ENCODE peak calls at places on chromosomes 13 and 19, in four cellular contexts. B, G, E and Y are unnamed samples.

GRCh38 chr19:16773259-16773658 is 53.6 kb downstream of the NWD1 start:
- DNase-seq in B (no peak), G (no peak), E (no peak), Y (no peak)

GRCh38 chr13:45846681-45847080 is 4.9 kb downstream of the SIAH3 start:
- DNase-seq in B (no peak), G (no peak), E (no peak), Y (no peak)

GRCh38 chr19:3538965-3539742 is at the start of gene TEKTIP1:
- DNase-seq in B (peak), G (no peak), E (no peak), Y (no peak)

GRCh38 chr13:112928020-112928931 is 40.7 kb upstream of the MCF2L start:
- DNase-seq in B (no peak), G (no peak), E (no peak), Y (no peak)

GRCh38 chr13:19791953-19792537 is 9.3 kb upstream of the PSPC1 start:
- DNase-seq in B (peak), G (no peak), E (no peak), Y (no peak)

GRCh38 chr13:114177245-114178010 is 1.6 kb upstream of the CFAP97D2 start:
- DNase-seq in B (no peak), G (no peak), E (no peak), Y (no peak)

GRCh38 chr13:87884874-87885273 is 213.7 kb downstream of the SLITRK5 start:
- DNase-seq in B (peak), G (no peak), E (no peak), Y (no peak)

GRCh38 chr13:76812971-76813691 is 73.1 kb downstream of the KCTD12 start:
- DNase-seq in B (no peak), G (no peak), E (peak), Y (no peak)

GRCh38 chr19:38949580-38950367 is 19.0 kb downstream of the MRPS12 start:
- DNase-seq in B (peak), G (peak), E (peak), Y (no peak)

GRCh38 chr19:8306235-8307054 is 1.7 kb downstream of the CD320 start:
- DNase-seq in B (no peak), G (no peak), E (no peak), Y (no peak)

GRCh38 chr13:49436890-49437289 is 7.0 kb downstream of the CAB39L start:
- DNase-seq in B (no peak), G (no peak), E (peak), Y (no peak)

GRCh38 chr19:8025321-8025720 is 19.9 kb upstream of the ELAVL1 start:
- DNase-seq in B (peak), G (no peak), E (no peak), Y (no peak)

GRCh38 chr13:43831088-43831487 is 44.3 kb upstream of the ENOX1 start:
- DNase-seq in B (no peak), G (no peak), E (no peak), Y (no peak)

GRCh38 chr13:50512602-50513527 is 330.6 kb downstream of the DLEU7 start:
- DNase-seq in B (no peak), G (peak), E (peak), Y (peak)

GRCh38 chr13:48775804-48776203 is 122.1 kb downstream of the CYSLTR2 start:
- DNase-seq in B (peak), G (no peak), E (no peak), Y (no peak)

GRCh38 chr13:50129923-50130685 is 114.9 kb downstream of the KCNRG start:
- DNase-seq in B (peak), G (peak), E (peak), Y (no peak)

GRCh38 chr13:48504606-48505369 is 28.1 kb downstream of the RCBTB2 start:
- DNase-seq in B (peak), G (peak), E (no peak), Y (no peak)

GRCh38 chr19:40609561-40610395 is 8.6 kb downstream of the LTBP4 start:
- DNase-seq in B (peak), G (peak), E (peak), Y (peak)

GRCh38 chr19:2034729-2035589 is 16.1 kb downstream of the MKNK2 start:
- DNase-seq in B (peak), G (peak), E (no peak), Y (no peak)

GRCh38 chr19:47381121-47381520 is 32.0 kb downstream of the DHX34 start:
- DNase-seq in B (no peak), G (no peak), E (no peak), Y (no peak)

GRCh38 chr19:18118420-18119242 is 21.1 kb downstream of the MAST3 start:
- DNase-seq in B (no peak), G (no peak), E (no peak), Y (no peak)